ENCODE peak calls at places on chromosomes 3 and 15, in five cellular contexts. E is G401; V is CD4-positive, alpha-beta T cell; G is Ammon's horn; B is A172. O is an unnamed sample.

GRCh38 chr15:71591057-71591456 is 219.3 kb upstream of the NR2E3 start:
- DNase-seq in E (no peak), G (no peak), B (no peak), V (no peak), O (no peak)

GRCh38 chr3:47019201-47019600 is 39.7 kb downstream of the NBEAL2 start:
- DNase-seq in B (no peak), V (no peak), E (no peak), G (no peak), O (no peak)

GRCh38 chr3:128068156-128068620 is 16.0 kb downstream of the SEC61A1 start:
- DNase-seq in B (peak; percentile 36), G (no peak), V (no peak), E (peak; percentile 44), O (peak; percentile 47)

GRCh38 chr15:42012241-42012640 is 8.6 kb downstream of the PLA2G4E start:
- DNase-seq in V (no peak), E (no peak), G (no peak), B (no peak), O (no peak)

GRCh38 chr3:62201438-62202035 is 171.8 kb downstream of the FEZF2 start:
- DNase-seq in V (no peak), E (peak; percentile 56), G (peak; percentile 70), B (peak; percentile 34), O (peak; percentile 13)

GRCh38 chr15:34223904-34224596 is 766 bp upstream of the EMC4 start:
- DNase-seq in G (peak; percentile 8), E (peak; percentile 34), V (no peak), B (peak; percentile 7), O (peak; percentile 11)

GRCh38 chr15:57057134-57057930 is 138.9 kb downstream of the TCF12 start:
- DNase-seq in B (no peak), V (no peak), E (no peak), G (no peak), O (no peak)

GRCh38 chr15:80804970-80805495 is 25.9 kb downstream of the CEMIP start:
- DNase-seq in G (no peak), V (no peak), E (no peak), B (no peak), O (no peak)

GRCh38 chr3:16050641-16051467 is 123.6 kb upstream of the GALNT15 start:
- DNase-seq in E (no peak), V (no peak), B (no peak), G (no peak), O (no peak)

GRCh38 chr3:180678231-180678630 is 1.1 kb downstream of the CCDC39 start:
- DNase-seq in E (no peak), V (no peak), G (no peak), B (no peak), O (no peak)

GRCh38 chr3:51995346-51996156 is at the start of gene RPL29:
- DNase-seq in G (peak; percentile 93), B (peak; percentile 91), V (peak; percentile 92), E (peak; percentile 94), O (peak; percentile 90)

GRCh38 chr3:67724434-67724833 is 70.0 kb upstream of the SUCLG2 start:
- DNase-seq in V (no peak), B (no peak), E (no peak), G (no peak), O (no peak)

GRCh38 chr15:99361541-99362185 is 110.4 kb downstream of the LRRC28 start:
- DNase-seq in V (no peak), G (no peak), E (no peak), B (no peak), O (no peak)

GRCh38 chr3:177817746-177818145 is 620.5 kb upstream of the TBL1XR1 start:
- DNase-seq in B (no peak), E (no peak), V (no peak), G (no peak), O (no peak)

GRCh38 chr15:87609474-87609873 is 647.1 kb downstream of the NTRK3 start:
- DNase-seq in G (no peak), E (no peak), B (peak; percentile 94), V (no peak), O (peak; percentile 71)

GRCh38 chr15:80152896-80153876 is at the start of gene FAH:
- DNase-seq in G (peak; percentile 65), B (peak; percentile 40), E (peak; percentile 63), V (no peak), O (peak; percentile 64)

GRCh38 chr15:101804941-101805340 is 1.6 kb downstream of the OR4F6 start:
- DNase-seq in G (no peak), V (no peak), B (no peak), E (no peak), O (no peak)

GRCh38 chr3:60364475-60364874 is 886.8 kb downstream of the FHIT start:
- DNase-seq in G (no peak), E (no peak), V (no peak), B (no peak), O (no peak)